ENCODE peak calls at places on chromosomes 5 and 9, in six cellular contexts. R is left lung; E is prostate gland; S is lung microvascular endothelial cell; A is stimulated activated CD4-positive, alpha-beta T cell treated with anti-CD3 and anti-CD28 coated beads, TNF-alpha, amount 100 ng/mL, for 1 hour; N is cardiac muscle cell. Q is an unnamed sample.

GRCh38 chr5:35789732-35790461 is 66.8 kb upstream of the IL7R start:
- DNase-seq in N (no peak), R (no peak), A (no peak), S (no peak), E (no peak), Q (no peak)

GRCh38 chr9:117681827-117682226 is 22.4 kb upstream of the TLR4 start:
- DNase-seq in E (no peak), A (no peak), S (no peak), R (no peak), N (no peak), Q (no peak)

GRCh38 chr5:39755986-39756385 is 331.2 kb upstream of the DAB2 start:
- DNase-seq in E (no peak), A (no peak), R (no peak), N (no peak), S (peak), Q (no peak)

GRCh38 chr5:122311888-122312669 is at the start of gene SNCAIP:
- DNase-seq in S (peak), N (peak), A (no peak), R (peak), E (peak), Q (no peak)

GRCh38 chr9:107260437-107261081 is 22.5 kb upstream of the RAD23B start:
- DNase-seq in A (no peak), R (no peak), S (no peak), E (no peak), N (no peak), Q (no peak)

GRCh38 chr5:93208156-93208895 is 372.7 kb downstream of the NR2F1-AS1 start:
- DNase-seq in R (no peak), A (no peak), N (no peak), S (no peak), E (no peak), Q (no peak)

GRCh38 chr9:106874031-106874430 is 11.1 kb downstream of the ZNF462 start:
- DNase-seq in S (no peak), A (no peak), R (no peak), N (no peak), E (no peak), Q (no peak)

GRCh38 chr9:105257767-105258166 is 13.3 kb downstream of the SLC44A1 start:
- DNase-seq in R (no peak), N (no peak), S (no peak), A (no peak), E (no peak), Q (no peak)

GRCh38 chr5:143275871-143276363 is 127.6 kb downstream of the NR3C1 start:
- DNase-seq in A (no peak), N (no peak), E (no peak), R (no peak), S (no peak), Q (no peak)

GRCh38 chr9:5671711-5672353 is 42.9 kb downstream of the RIC1 start:
- DNase-seq in S (no peak), A (no peak), N (no peak), R (no peak), E (no peak), Q (no peak)

GRCh38 chr5:68745459-68745858 is 348.4 kb upstream of the SLC30A5 start:
- DNase-seq in S (no peak), E (no peak), R (no peak), N (no peak), A (no peak), Q (no peak)

GRCh38 chr5:10701567-10702039 is 59.4 kb downstream of the DAP start:
- DNase-seq in N (peak), E (peak), A (no peak), S (peak), R (no peak), Q (no peak)

GRCh38 chr9:73200694-73201432 is 49.2 kb downstream of the ANXA1 start:
- DNase-seq in S (peak), N (peak), E (no peak), R (no peak), A (no peak), Q (no peak)

GRCh38 chr9:120443489-120443888 is 136.5 kb downstream of the CDK5RAP2 start:
- DNase-seq in E (no peak), S (no peak), N (no peak), R (no peak), A (no peak), Q (no peak)

GRCh38 chr9:69923972-69924371 is 103.4 kb downstream of the CFAP95 start:
- DNase-seq in E (no peak), S (no peak), N (no peak), R (no peak), A (no peak), Q (no peak)

GRCh38 chr5:119721775-119722174 is 92.4 kb downstream of the FAM170A start:
- DNase-seq in N (no peak), E (no peak), R (no peak), S (no peak), A (no peak), Q (no peak)

GRCh38 chr9:114721491-114722362 is 39.7 kb upstream of the TEX48 start:
- DNase-seq in N (no peak), S (no peak), A (no peak), E (peak), R (no peak), Q (no peak)

GRCh38 chr5:168076561-168076991 is 214.9 kb upstream of the WWC1 start:
- DNase-seq in A (no peak), N (peak), S (peak), R (no peak), E (peak), Q (no peak)

GRCh38 chr9:126531035-126531571 is 82.6 kb upstream of the LMX1B start:
- DNase-seq in R (peak), E (no peak), N (no peak), A (no peak), S (no peak), Q (no peak)